ENCODE peak calls at places on chromosome 12, in ten cellular contexts. Y is Ammon's horn; U is LNCaP clone FGC; P is CD8-positive, alpha-beta T cell; Z is germinal center; N is left cardiac atrium; Q is AG10803; R is activated T-cell treated with anti-CD3 and anti-CD28 coated beads, Interleukin-2, amount 50 U/mL, for 72 hours; D is Calu3; A is left lung. H is an unnamed sample.

GRCh38 chr12:72102150-72102549 is 163.5 kb downstream of the TPH2 start:
- DNase-seq in Y (no peak), U (no peak), P (no peak), Z (no peak), N (no peak), Q (no peak), R (no peak), D (no peak), A (no peak), H (no peak)

GRCh38 chr12:14843425-14843887 is at the start of gene ART4:
- DNase-seq in Y (no peak), U (no peak), P (no peak), Z (no peak), N (peak), Q (no peak), R (no peak), D (no peak), A (no peak), H (no peak)

GRCh38 chr12:104219908-104220404 is 4.4 kb downstream of the TXNRD1 start:
- DNase-seq in Y (no peak), U (peak), P (no peak), Z (no peak), N (no peak), Q (peak), R (peak), D (peak), A (peak), H (no peak)

GRCh38 chr12:77845831-77846230 is 15.1 kb downstream of the NAV3 start:
- DNase-seq in Y (no peak), U (no peak), P (no peak), Z (no peak), N (no peak), Q (peak), R (no peak), D (no peak), A (no peak), H (no peak)

GRCh38 chr12:31876568-31877424 is 82.4 kb upstream of the RESF1 start:
- DNase-seq in Y (peak), U (no peak), P (no peak), Z (peak), N (no peak), Q (no peak), R (no peak), D (no peak), A (peak), H (no peak)

GRCh38 chr12:70849265-70849960 is 71.1 kb downstream of the PTPRR start:
- DNase-seq in Y (peak), U (no peak), P (no peak), Z (peak), N (no peak), Q (peak), R (no peak), D (no peak), A (no peak), H (no peak)

GRCh38 chr12:91138337-91138905 is 27.1 kb upstream of the LUM start:
- DNase-seq in Y (no peak), U (no peak), P (no peak), Z (no peak), N (no peak), Q (peak), R (no peak), D (no peak), A (no peak), H (no peak)

GRCh38 chr12:2553388-2554126 is 241.2 kb upstream of the FKBP4 start:
- DNase-seq in Y (no peak), U (no peak), P (no peak), Z (no peak), N (no peak), Q (no peak), R (no peak), D (no peak), A (no peak), H (no peak)

GRCh38 chr12:58920956-58921861 is 905 bp upstream of the LRIG3 start:
- DNase-seq in Y (no peak), U (no peak), P (no peak), Z (no peak), N (no peak), Q (no peak), R (no peak), D (peak), A (no peak), H (no peak)

GRCh38 chr12:92503977-92504966 is 198.5 kb upstream of the PLEKHG7 start:
- DNase-seq in Y (peak), U (no peak), P (no peak), Z (no peak), N (peak), Q (no peak), R (no peak), D (peak), A (peak), H (no peak)

GRCh38 chr12:58961906-58962305 is 41.6 kb upstream of the LRIG3 start:
- DNase-seq in Y (no peak), U (no peak), P (no peak), Z (no peak), N (no peak), Q (no peak), R (no peak), D (no peak), A (no peak), H (no peak)

GRCh38 chr12:80490329-80490728 is 46.3 kb downstream of the PTPRQ start:
- DNase-seq in Y (no peak), U (no peak), P (no peak), Z (no peak), N (no peak), Q (peak), R (no peak), D (no peak), A (no peak), H (no peak)

GRCh38 chr12:45200497-45201043 is 15.3 kb upstream of the ANO6 start:
- DNase-seq in Y (no peak), U (no peak), P (no peak), Z (no peak), N (no peak), Q (peak), R (no peak), D (no peak), A (no peak), H (no peak)

GRCh38 chr12:96402061-96402460 is 1.8 kb upstream of the CDK17 start:
- DNase-seq in Y (no peak), U (no peak), P (no peak), Z (no peak), N (no peak), Q (no peak), R (no peak), D (no peak), A (no peak), H (no peak)

GRCh38 chr12:107231269-107231668 is 137.9 kb upstream of the CRY1 start:
- DNase-seq in Y (no peak), U (no peak), P (no peak), Z (no peak), N (no peak), Q (no peak), R (no peak), D (no peak), A (no peak), H (no peak)

GRCh38 chr12:120010661-120011230 is 21.7 kb downstream of the BICDL1 start:
- DNase-seq in Y (no peak), U (no peak), P (no peak), Z (no peak), N (no peak), Q (no peak), R (no peak), D (peak), A (no peak), H (no peak)

GRCh38 chr12:67648306-67649164 is at the start of gene DYRK2:
- DNase-seq in Y (peak), U (peak), P (peak), Z (peak), N (peak), Q (peak), R (peak), D (peak), A (peak), H (peak)

GRCh38 chr12:121096199-121096798 is 36.4 kb upstream of the P2RX7 start:
- DNase-seq in Y (no peak), U (no peak), P (no peak), Z (no peak), N (no peak), Q (no peak), R (no peak), D (no peak), A (no peak), H (no peak)

GRCh38 chr12:46874642-46875041 is 48.8 kb upstream of the SLC38A4 start:
- DNase-seq in Y (no peak), U (no peak), P (no peak), Z (no peak), N (peak), Q (peak), R (no peak), D (no peak), A (peak), H (no peak)

GRCh38 chr12:123519151-123520001 is 14.1 kb downstream of the RILPL1 start:
- DNase-seq in Y (peak), U (no peak), P (no peak), Z (no peak), N (peak), Q (peak), R (no peak), D (peak), A (peak), H (no peak)

GRCh38 chr12:85755760-85756159 is 80.4 kb downstream of the RASSF9 start:
- DNase-seq in Y (no peak), U (no peak), P (no peak), Z (no peak), N (no peak), Q (peak), R (no peak), D (no peak), A (no peak), H (no peak)

GRCh38 chr12:50609292-50609874 is 104.6 kb downstream of the DIP2B start:
- DNase-seq in Y (no peak), U (no peak), P (no peak), Z (no peak), N (no peak), Q (no peak), R (no peak), D (no peak), A (no peak), H (no peak)